ENCODE peak calls at places on chromosomes 12 and 14, in eight cellular contexts. E, K, T, G, U, M, O and R are unnamed samples.
A peak's percentile ranks its signal among the peaks of the same experiment; 100 is the strongest.

GRCh38 chr12:92619730-92620684 is 82.8 kb upstream of the PLEKHG7 start:
- DNase-seq in M (no peak), E (no peak), K (no peak), O (no peak), T (no peak), U (no peak), G (no peak), R (no peak)

GRCh38 chr12:121144416-121144914 is 11.8 kb downstream of the P2RX7 start:
- DNase-seq in E (no peak), U (no peak), K (peak; percentile 46), O (no peak), G (no peak), M (no peak), T (peak; percentile 45), R (no peak)

GRCh38 chr12:51972849-51973273 is 21.4 kb downstream of the ACVR1B start:
- DNase-seq in G (peak; percentile 72), K (peak; percentile 73), M (peak; percentile 42), T (no peak), E (peak; percentile 59), U (no peak), O (no peak), R (no peak)

GRCh38 chr14:38731962-38732361 is 371.1 kb downstream of the SEC23A start:
- DNase-seq in E (no peak), M (no peak), T (no peak), U (no peak), K (no peak), O (no peak), G (no peak), R (no peak)

GRCh38 chr12:84911331-84912190 is 1.0 kb downstream of the SLC6A15 start:
- DNase-seq in K (peak; percentile 56), O (peak; percentile 78), U (no peak), M (no peak), T (no peak), G (peak; percentile 52), E (no peak), R (peak; percentile 72)

GRCh38 chr14:101507306-101508150 is 53.8 kb upstream of the DIO3 start:
- DNase-seq in T (no peak), M (no peak), E (no peak), G (peak; percentile 44), O (no peak), U (no peak), K (no peak), R (peak; percentile 64)

GRCh38 chr14:34501004-34501580 is 38.4 kb downstream of the EAPP start:
- DNase-seq in M (no peak), G (no peak), U (no peak), O (no peak), E (no peak), T (no peak), K (no peak), R (no peak)

GRCh38 chr12:106681210-106681609 is 93.3 kb upstream of the RIC8B start:
- DNase-seq in U (no peak), O (no peak), K (no peak), T (no peak), M (no peak), E (no peak), G (no peak), R (no peak)

GRCh38 chr14:103716091-103716801 is 636 bp downstream of the ZFYVE21 start:
- DNase-seq in K (no peak), G (no peak), U (peak; percentile 45), M (no peak), E (no peak), O (no peak), T (peak; percentile 69), R (no peak)

GRCh38 chr12:5318874-5319273 is 113.0 kb upstream of the NTF3 start:
- DNase-seq in U (no peak), T (no peak), O (no peak), E (no peak), K (peak; percentile 87), M (no peak), G (no peak), R (no peak)

GRCh38 chr12:30908389-30909087 is 18.0 kb upstream of the TSPAN11 start:
- DNase-seq in M (no peak), E (no peak), G (no peak), T (peak; percentile 9), U (no peak), O (no peak), K (peak; percentile 45), R (no peak)

GRCh38 chr14:63394856-63395255 is 76.1 kb upstream of the GPHB5 start:
- DNase-seq in K (peak; percentile 19), G (no peak), U (no peak), T (no peak), O (no peak), M (no peak), E (no peak), R (no peak)

GRCh38 chr12:51917746-51918453 is 10.6 kb downstream of the ACVRL1 start:
- DNase-seq in G (peak; percentile 32), U (no peak), K (no peak), E (no peak), O (no peak), T (no peak), M (no peak), R (no peak)

GRCh38 chr14:75800792-75801191 is 139.7 kb downstream of the TTLL5 start:
- DNase-seq in E (no peak), M (no peak), U (no peak), O (peak; percentile 9), K (no peak), T (no peak), G (no peak), R (no peak)

GRCh38 chr14:95268350-95268749 is 51.4 kb downstream of the CLMN start:
- DNase-seq in M (no peak), U (no peak), K (no peak), G (no peak), E (no peak), O (no peak), T (no peak), R (no peak)

GRCh38 chr12:91565246-91565645 is 382.6 kb upstream of the DCN start:
- DNase-seq in K (no peak), O (no peak), E (no peak), G (no peak), U (no peak), T (no peak), M (no peak), R (no peak)

GRCh38 chr12:47991592-47991991 is 12.7 kb downstream of the COL2A1 start:
- DNase-seq in E (no peak), M (no peak), K (no peak), O (no peak), T (no peak), U (no peak), G (no peak), R (peak; percentile 26)

GRCh38 chr12:52522346-52523011 is 2.3 kb upstream of the KRT5 start:
- DNase-seq in T (no peak), U (peak; percentile 46), E (no peak), O (no peak), G (no peak), M (no peak), K (no peak), R (peak; percentile 79)

GRCh38 chr12:27460471-27460978 is 14.0 kb downstream of the SMCO2 start:
- DNase-seq in T (no peak), E (peak; percentile 18), M (no peak), G (no peak), U (no peak), K (peak; percentile 38), O (no peak), R (no peak)

GRCh38 chr12:5388581-5389535 is 43.0 kb upstream of the NTF3 start:
- DNase-seq in E (no peak), M (no peak), K (peak; percentile 18), T (no peak), O (no peak), G (no peak), U (no peak), R (no peak)

GRCh38 chr12:69998922-69999321 is 173.9 kb downstream of the MYRFL start:
- DNase-seq in U (no peak), K (no peak), O (no peak), G (no peak), M (no peak), E (no peak), T (no peak), R (no peak)

GRCh38 chr14:100785626-100786025 is 40.3 kb upstream of the MEG3 start:
- DNase-seq in O (no peak), K (no peak), T (no peak), G (no peak), M (no peak), E (no peak), U (no peak), R (no peak)

GRCh38 chr14:73526036-73526984 is 10.6 kb upstream of the ACOT1 start:
- DNase-seq in M (no peak), U (peak; percentile 87), G (no peak), O (no peak), E (no peak), K (peak; percentile 55), T (no peak), R (no peak)

GRCh38 chr12:15001733-15002471 is 29.1 kb downstream of the PDE6H start:
- DNase-seq in G (peak; percentile 79), T (no peak), M (no peak), U (no peak), K (peak; percentile 21), E (no peak), O (no peak), R (no peak)

GRCh38 chr12:62434504-62435336 is 31.9 kb upstream of the MON2 start:
- DNase-seq in U (no peak), M (no peak), T (peak; percentile 40), K (no peak), G (no peak), O (no peak), E (peak; percentile 11), R (peak; percentile 57)
- H3K27me3 ChIP-seq in U (no peaks in the 10 kb centered on the region), M (no peaks in the 10 kb centered on the region), T (no peaks in the 10 kb centered on the region), K (peaks cover 13% of the 10 kb centered on the region), G (no peaks in the 10 kb centered on the region), O (peaks cover 10% of the 10 kb centered on the region), E (peaks cover 3% of the 10 kb centered on the region), R (peaks cover 34% of the 10 kb centered on the region)

DNA sequence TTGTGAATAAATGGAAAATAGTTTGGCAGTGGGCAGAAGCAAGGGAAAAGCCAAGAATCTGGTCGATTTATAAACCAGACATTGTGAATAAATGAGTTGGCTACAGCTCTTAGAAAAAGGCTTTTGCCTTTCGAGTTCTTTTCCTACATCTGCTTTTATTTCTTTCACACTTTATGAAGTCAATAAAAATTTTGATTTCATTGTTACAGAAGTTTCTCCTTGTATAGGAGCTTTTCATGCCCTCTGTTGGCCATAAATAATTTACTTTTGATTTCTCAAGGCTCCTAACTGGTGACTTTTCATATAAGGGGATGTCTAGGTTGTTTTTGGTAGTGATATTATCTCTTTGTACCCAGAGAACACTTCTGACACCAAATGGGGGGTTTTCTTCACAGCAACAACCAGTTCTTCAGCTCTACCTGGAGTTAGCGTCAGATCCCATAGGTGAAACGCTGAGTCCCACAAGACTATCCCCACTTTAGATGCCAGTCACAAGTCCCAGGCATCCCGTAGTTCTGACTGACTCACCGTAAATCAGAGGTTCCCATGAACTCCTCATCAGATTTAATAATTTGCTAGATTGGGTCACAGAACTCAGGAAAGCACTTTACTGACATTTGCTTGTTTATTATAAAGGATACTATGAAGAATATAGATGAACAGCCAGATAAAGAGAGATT is 136.4 kb upstream of the DNM1L start:
- DNase-seq in K (no peak), O (no peak), T (no peak), E (no peak), M (no peak), U (no peak), G (no peak), R (no peak)
- H3K27me3 ChIP-seq in K (no peaks in the 10 kb centered on the region), O (no peaks in the 10 kb centered on the region), T (no peaks in the 10 kb centered on the region), E (no peaks in the 10 kb centered on the region), M (no peaks in the 10 kb centered on the region), U (no peaks in the 10 kb centered on the region), G (no peaks in the 10 kb centered on the region), R (no peaks in the 10 kb centered on the region)

GRCh38 chr14:33359288-33359881 is 420.7 kb downstream of the NPAS3 start:
- DNase-seq in O (no peak), G (no peak), M (no peak), T (no peak), U (no peak), E (no peak), K (no peak), R (no peak)
- H3K27me3 ChIP-seq in O (no peaks in the 10 kb centered on the region), G (no peaks in the 10 kb centered on the region), M (no peaks in the 10 kb centered on the region), T (peaks cover 1% of the 10 kb centered on the region), U (no peaks in the 10 kb centered on the region), E (no peaks in the 10 kb centered on the region), K (no peaks in the 10 kb centered on the region), R (no peaks in the 10 kb centered on the region)

GRCh38 chr12:122990961-122991622 is 10.6 kb downstream of the ARL6IP4 start:
- DNase-seq in U (no peak), M (no peak), G (no peak), K (no peak), O (no peak), T (no peak), E (no peak), R (no peak)
- H3K27me3 ChIP-seq in U (no peaks in the 10 kb centered on the region), M (no peaks in the 10 kb centered on the region), G (no peaks in the 10 kb centered on the region), K (no peaks in the 10 kb centered on the region), O (no peaks in the 10 kb centered on the region), T (no peaks in the 10 kb centered on the region), E (no peaks in the 10 kb centered on the region), R (no peaks in the 10 kb centered on the region)